ENCODE peak calls at places on chromosomes 3 and 15, in seven cellular contexts. U is stomach, V is A549, C is sigmoid colon, X is naive B cell, B is NCI-H1092 treated with DMSO at 0.1 percent for 48 hours, F is cardiac fibroblast. A is an unnamed sample.

GRCh38 chr3:37114251-37115145 is 59.9 kb downstream of the LRRFIP2 start:
- DNase-seq in U (no peak), V (no peak), F (peak), C (no peak), B (no peak), X (no peak), A (peak)

GRCh38 chr3:70849911-70850699 is 537.7 kb upstream of the MDFIC2 start:
- DNase-seq in C (peak), B (no peak), X (no peak), F (peak), V (peak), U (no peak), A (peak)

GRCh38 chr3:149767720-149768119 is 15.4 kb upstream of the COMMD2 start:
- DNase-seq in F (no peak), X (no peak), V (no peak), C (no peak), B (no peak), U (no peak), A (no peak)

GRCh38 chr3:125039041-125039896 is 16.5 kb downstream of the HEG1 start:
- DNase-seq in C (no peak), F (peak), B (no peak), V (no peak), X (no peak), U (no peak), A (peak)

GRCh38 chr15:43828061-43828657 is 1.4 kb downstream of the WDR76 start:
- DNase-seq in B (no peak), X (no peak), C (no peak), F (peak), U (no peak), V (no peak), A (peak)

GRCh38 chr15:101489236-101489632 is 273 bp downstream of the PCSK6 start:
- DNase-seq in X (no peak), V (peak), F (peak), U (peak), B (no peak), C (no peak), A (no peak)

GRCh38 chr3:191356586-191357439 is 26.5 kb upstream of the UTS2B start:
- DNase-seq in B (no peak), C (no peak), F (peak), X (no peak), U (peak), V (no peak), A (peak)

GRCh38 chr15:70030851-70031645 is 66.7 kb downstream of the TLE3 start:
- DNase-seq in F (no peak), B (no peak), U (no peak), X (no peak), C (peak), V (no peak), A (no peak)

GRCh38 chr3:16818194-16818593 is 66.6 kb upstream of the PLCL2 start:
- DNase-seq in X (no peak), B (no peak), V (no peak), U (no peak), F (no peak), C (no peak), A (no peak)

GRCh38 chr3:130933801-130934345 is 40.0 kb downstream of the ATP2C1 start:
- DNase-seq in V (no peak), X (no peak), B (no peak), C (no peak), U (no peak), F (peak), A (peak)

GRCh38 chr3:62686916-62687315 is 188.3 kb downstream of the CADPS start:
- DNase-seq in V (no peak), X (no peak), U (no peak), F (no peak), B (no peak), C (no peak), A (no peak)

GRCh38 chr15:48696627-48697312 is 51.3 kb upstream of the FBN1 start:
- DNase-seq in V (no peak), F (no peak), C (no peak), X (no peak), B (no peak), U (no peak), A (no peak)

GRCh38 chr15:62957130-62957529 is 85.4 kb upstream of the TPM1 start:
- DNase-seq in U (no peak), F (no peak), C (no peak), X (no peak), B (no peak), V (no peak), A (peak)

GRCh38 chr3:181252626-181253025 is 263.1 kb upstream of the DNAJC19 start:
- DNase-seq in V (no peak), X (no peak), C (no peak), F (no peak), U (no peak), B (peak), A (no peak)

GRCh38 chr3:57597973-57598351 is 818 bp upstream of the ARF4 start:
- DNase-seq in U (peak), X (no peak), F (no peak), B (peak), V (no peak), C (no peak), A (no peak)

GRCh38 chr3:120450914-120451669 is at the start of gene FSTL1:
- DNase-seq in U (no peak), F (peak), B (no peak), C (peak), X (no peak), V (no peak), A (peak)

GRCh38 chr3:9732753-9733115 is 1.2 kb downstream of the BRPF1 start:
- DNase-seq in B (no peak), V (no peak), C (no peak), U (no peak), X (no peak), F (no peak), A (peak)

GRCh38 chr15:20340931-20341661 is 200.5 kb downstream of the GOLGA6L6 start:
- DNase-seq in V (no peak), B (no peak), U (peak), C (peak), X (no peak), F (peak), A (no peak)

GRCh38 chr3:41893977-41894376 is 67.9 kb downstream of the ULK4 start:
- DNase-seq in U (no peak), F (peak), C (no peak), V (peak), B (no peak), X (peak), A (peak)